ENCODE peak calls at places on chromosomes 6 and 20, in six cellular contexts. J is cardiac muscle cell; B is psoas muscle; W is body of pancreas; T is MM.1S; V is CD8-positive, alpha-beta T cell. Y is an unnamed sample. For H3K4me1, the result is how much of the 10 kb centered on the place peaks cover.

GRCh38 chr6:20400476-20401402 is 940 bp upstream of the E2F3 start:
- DNase-seq in V (no peak), T (peak), J (peak), B (peak), W (no peak), Y (peak)

GRCh38 chr6:74720923-74721322 is 484.9 kb downstream of the COL12A1 start:
- DNase-seq in W (no peak), J (no peak), V (no peak), T (no peak), B (no peak), Y (no peak)

GRCh38 chr6:9409126-9409525 is 973.8 kb upstream of the SLC35B3 start:
- DNase-seq in W (no peak), J (no peak), V (no peak), B (no peak), T (no peak), Y (no peak)

GRCh38 chr6:133040025-133040838 is 200.9 kb upstream of the EYA4 start:
- DNase-seq in B (no peak), T (peak), V (no peak), J (peak), W (no peak), Y (peak)

GRCh38 chr6:4804095-4804494 is 27.9 kb downstream of the CDYL start:
- DNase-seq in W (no peak), T (no peak), J (peak), V (no peak), B (no peak), Y (no peak)

GRCh38 chr20:46568570-46569129 is 18.2 kb upstream of the OCSTAMP start:
- DNase-seq in T (no peak), W (peak), J (peak), V (no peak), B (peak), Y (peak)

GRCh38 chr6:13760948-13761347 is 49.3 kb upstream of the RANBP9 start:
- DNase-seq in T (no peak), B (no peak), J (peak), W (no peak), V (no peak), Y (no peak)

GRCh38 chr6:137707038-137707589 is 159.9 kb upstream of the TNFAIP3 start:
- DNase-seq in T (no peak), V (no peak), W (no peak), J (no peak), B (no peak), Y (no peak)

GRCh38 chr6:112502348-112503130 is 155.4 kb downstream of the RFPL4B start:
- DNase-seq in V (no peak), J (peak), W (no peak), T (no peak), B (no peak), Y (no peak)

GRCh38 chr6:46273911-46274310 is 103.1 kb upstream of the ENPP5 start:
- DNase-seq in V (no peak), W (peak), B (no peak), J (no peak), T (no peak), Y (no peak)

GRCh38 chr20:38604873-38605303 is 3.3 kb downstream of the ARHGAP40 start:
- DNase-seq in J (peak), W (no peak), V (no peak), T (no peak), B (no peak), Y (no peak)

GRCh38 chr6:111888928-111889696 is 15.9 kb upstream of the FYN start:
- DNase-seq in V (no peak), T (no peak), B (peak), W (no peak), J (peak), Y (peak)

GRCh38 chr6:34386316-34387137 is 5.9 kb downstream of the NUDT3 start:
- DNase-seq in W (no peak), V (no peak), J (peak), B (no peak), T (no peak), Y (no peak)

GRCh38 chr6:52362443-52363221 is 681 bp downstream of the PAQR8 start:
- DNase-seq in B (peak), J (peak), T (no peak), W (peak), V (peak), Y (peak)

GRCh38 chr20:56861590-56861989 is 232.5 kb downstream of the TFAP2C start:
- DNase-seq in T (no peak), B (no peak), J (no peak), V (no peak), W (no peak), Y (no peak)

GRCh38 chr6:164097557-164098398 is 683.3 kb downstream of the QKI start:
- DNase-seq in V (no peak), W (no peak), J (peak), T (no peak), B (peak), Y (no peak)

GRCh38 chr6:4224082-4224978 is 89.0 kb upstream of the ECI2 start:
- DNase-seq in W (no peak), J (peak), B (no peak), T (no peak), V (no peak), Y (no peak)

GRCh38 chr6:160086754-160087153 is 34.9 kb upstream of the SLC22A1 start:
- DNase-seq in B (no peak), J (no peak), T (no peak), W (no peak), V (no peak), Y (no peak)

GRCh38 chr20:5353624-5354496 is 37.1 kb upstream of the PROKR2 start:
- DNase-seq in V (no peak), T (no peak), B (no peak), W (no peak), J (peak), Y (no peak)

GRCh38 chr6:52551483-52552277 is 25.2 kb downstream of the TRAM2 start:
- DNase-seq in B (peak), V (no peak), J (peak), W (peak), T (no peak), Y (peak)

GRCh38 chr6:41894366-41895299 is 542 bp downstream of the USP49 start:
- DNase-seq in J (peak), B (no peak), V (no peak), W (no peak), T (no peak), Y (peak)

GRCh38 chr6:52337633-52338290 is 24.2 kb upstream of the PAQR8 start:
- DNase-seq in J (no peak), T (peak), B (no peak), V (no peak), W (no peak), Y (no peak)

GRCh38 chr6:81751388-81752083 is 945 bp downstream of the TENT5A start:
- DNase-seq in J (peak), V (no peak), B (peak), T (no peak), W (peak), Y (no peak)

GRCh38 chr20:44188752-44189151 is 1.8 kb upstream of the JPH2 start:
- DNase-seq in T (no peak), W (no peak), J (no peak), V (no peak), B (peak), Y (no peak)

GRCh38 chr20:18031888-18032509 is 25.7 kb downstream of the OVOL2 start:
- DNase-seq in B (no peak), V (no peak), T (no peak), J (no peak), W (no peak), Y (no peak)

GRCh38 chr6:4797590-4797989 is 21.4 kb downstream of the CDYL start:
- DNase-seq in W (no peak), T (no peak), B (no peak), V (no peak), J (no peak), Y (no peak)

GRCh38 chr6:46062312-46062711 is 46.7 kb upstream of the CLIC5 start:
- DNase-seq in B (no peak), T (peak), V (no peak), J (peak), W (peak), Y (no peak)

GRCh38 chr20:15446373-15446772 is 1109.0 kb upstream of the FLRT3 start:
- DNase-seq in B (peak), V (no peak), W (peak), J (no peak), T (no peak), Y (no peak)

GRCh38 chr6:155174576-155175174 is 89.1 kb upstream of the CLDN20 start:
- DNase-seq in T (peak), B (peak), J (peak), V (peak), W (peak), Y (peak)

GRCh38 chr20:60238992-60239655 is 280.9 kb downstream of the CDH26 start:
- DNase-seq in V (no peak), B (no peak), W (no peak), T (no peak), J (no peak), Y (no peak)

GRCh38 chr6:34568341-34568680 is 12.2 kb upstream of the SPDEF start:
- DNase-seq in J (peak), W (no peak), V (no peak), B (no peak), T (no peak), Y (no peak)

GRCh38 chr6:1965596-1966224 is 279.7 kb downstream of the GMDS start:
- DNase-seq in V (no peak), T (no peak), W (no peak), B (no peak), J (no peak), Y (no peak)

GRCh38 chr6:67594366-67594765 is 1040.7 kb upstream of the ADGRB3 start:
- DNase-seq in V (no peak), J (peak), W (no peak), T (no peak), B (no peak), Y (no peak)

GRCh38 chr6:164817662-164818061 is 491.7 kb downstream of the C6orf118 start:
- DNase-seq in J (no peak), W (no peak), V (no peak), T (no peak), B (no peak), Y (no peak)

GRCh38 chr6:142850653-142851434 is 94.1 kb downstream of the HIVEP2 start:
- DNase-seq in W (no peak), J (no peak), B (no peak), T (no peak), V (no peak), Y (no peak)
- H3K4me1 ChIP-seq in W (under half), J (under half), B (half or more), T (half or more), V (half or more), Y (under half)

GRCh38 chr6:147222160-147222838 is 18.1 kb downstream of the STXBP5 start:
- DNase-seq in T (no peak), V (no peak), B (no peak), W (no peak), J (peak), Y (no peak)
- TF ChIP-seq CTCF in T (peak), V (peak), B (peak), W (peak), J (peak), Y (peak)

GRCh38 chr6:107496892-107497684 is 7.2 kb downstream of the SOBP start:
- DNase-seq in B (no peak), T (no peak), J (no peak), V (no peak), W (no peak), Y (no peak)

GRCh38 chr6:107495196-107495643 is 5.3 kb downstream of the SOBP start:
- DNase-seq in T (no peak), W (no peak), V (no peak), B (no peak), J (peak), Y (no peak)

GRCh38 chr6:107493158-107494057 is 3.5 kb downstream of the SOBP start:
- DNase-seq in B (peak), J (peak), V (no peak), W (no peak), T (no peak), Y (no peak)

GRCh38 chr6:107491791-107492674 is 2.1 kb downstream of the SOBP start:
- DNase-seq in B (peak), J (peak), W (no peak), V (no peak), T (no peak), Y (no peak)

DNA sequence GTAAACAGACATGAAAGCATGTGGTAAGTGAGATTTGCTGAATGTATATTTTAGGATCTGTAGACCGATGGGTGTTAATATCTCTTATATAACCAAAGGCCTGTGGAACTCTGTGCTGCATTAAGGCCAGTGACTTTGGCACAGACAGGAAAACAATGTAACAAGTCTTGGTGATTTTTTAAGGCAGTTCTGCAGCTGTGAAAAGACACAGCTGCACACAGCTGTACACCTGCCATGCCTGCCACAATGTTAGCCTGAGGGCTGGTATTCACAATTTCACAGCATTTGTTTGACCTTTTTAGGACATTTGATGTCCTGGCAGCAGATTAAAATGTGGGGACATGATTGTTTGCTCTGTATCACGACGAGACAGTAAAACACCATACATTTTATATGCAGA is 6.1 kb downstream of the SOBP start:
- DNase-seq in J (no peak), B (no peak), W (no peak), V (no peak), T (no peak), Y (no peak)
- H3K4me3 ChIP-seq in J (no peak), B (peak), W (no peak), V (no peak), T (no peak), Y (no peak)

GRCh38 chr6:169804427-169804826 is 53.0 kb downstream of the ERMARD start:
- DNase-seq in J (no peak), B (no peak), V (no peak), W (no peak), T (no peak), Y (no peak)

GRCh38 chr6:169801396-169802160 is 50.2 kb downstream of the ERMARD start:
- DNase-seq in B (no peak), J (no peak), W (no peak), V (no peak), T (no peak), Y (no peak)

GRCh38 chr6:169803291-169803811 is 51.9 kb downstream of the ERMARD start:
- DNase-seq in T (peak), W (no peak), B (no peak), J (peak), V (no peak), Y (no peak)

GRCh38 chr6:169803816-169804340 is 52.5 kb downstream of the ERMARD start:
- DNase-seq in T (no peak), J (no peak), B (no peak), W (no peak), V (no peak), Y (no peak)

DNA sequence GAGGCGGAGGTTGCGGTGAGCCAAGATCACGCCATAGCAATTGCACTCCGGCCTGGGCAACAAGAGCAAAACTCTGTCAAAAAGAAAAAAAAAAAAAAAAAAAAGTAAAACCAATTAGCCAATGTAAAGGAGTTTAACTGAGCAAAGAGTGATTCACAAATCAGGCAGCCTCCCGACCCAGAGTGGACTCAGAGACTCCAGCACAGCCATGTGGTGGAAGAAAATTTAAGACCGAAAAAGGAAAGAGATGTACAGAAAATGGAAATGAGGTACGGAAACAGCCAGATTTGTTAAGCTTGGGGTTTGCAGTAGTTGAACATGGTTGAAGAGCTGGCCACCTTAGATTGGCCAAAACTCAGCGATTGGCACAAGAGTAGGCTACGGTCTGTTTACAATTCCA is 51.4 kb downstream of the ERMARD start:
- DNase-seq in W (no peak), T (no peak), B (no peak), V (no peak), J (no peak), Y (no peak)
- H3K4me1 ChIP-seq in W (under half), T (under half), B (under half), V (under half), J (under half), Y (under half)

DNA sequence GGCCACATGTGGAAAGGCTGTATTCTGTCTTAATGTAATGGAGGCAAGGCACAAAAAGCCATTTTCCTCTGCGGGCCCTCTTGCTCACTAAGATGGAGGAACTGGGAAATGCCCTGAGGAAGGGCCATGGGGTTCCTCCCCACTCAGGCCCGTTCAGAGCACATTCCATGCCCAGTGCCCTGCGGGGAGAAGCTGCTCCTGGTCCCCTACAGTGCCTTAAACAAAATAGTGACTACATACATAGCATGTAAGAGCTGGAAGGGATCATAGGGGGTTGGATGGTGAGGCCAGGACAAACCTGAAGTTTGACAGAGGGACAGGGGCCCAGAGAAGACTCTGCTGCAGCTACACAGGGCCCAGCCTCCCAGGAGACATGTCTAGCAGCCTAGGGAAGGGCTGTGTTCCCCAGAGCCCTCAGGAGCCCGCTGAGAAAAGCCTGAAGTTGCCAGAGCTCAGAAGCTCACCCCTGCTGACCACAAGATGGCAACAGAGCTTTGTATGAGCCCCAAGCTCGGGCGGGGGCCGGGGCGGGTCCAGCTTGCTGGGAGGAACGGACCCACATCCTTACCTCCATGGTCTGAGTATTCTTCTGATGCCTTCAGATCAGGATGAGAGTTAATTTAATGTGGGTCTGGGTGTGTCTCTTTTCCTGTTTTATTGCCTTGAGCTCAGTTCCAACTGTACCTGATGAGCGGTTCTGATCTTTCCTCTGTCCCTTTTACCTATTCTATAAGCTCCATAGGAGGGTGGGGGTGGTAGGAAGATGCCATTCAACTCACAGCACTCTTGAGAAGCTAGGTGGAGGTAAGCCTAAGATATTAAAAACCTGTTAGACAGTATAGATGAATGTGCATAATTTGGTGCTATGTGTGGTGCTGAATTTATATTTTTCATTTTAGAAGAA is 242.9 kb downstream of the CDC5L start:
- DNase-seq in V (no peak), T (peak), J (peak), W (peak), B (no peak), Y (peak)
- TF ChIP-seq CTCF in V (no peak), T (peak), J (peak), W (no peak), B (no peak), Y (peak)

Y was measured in BE2C.